ENCODE peak calls at places on chromosomes 3 and 15, in eight cellular contexts. One of them, this sample, is unnamed.
A peak's percentile ranks its signal among the peaks of the same experiment; 100 is the strongest.

GRCh38 chr3:59609967-59610366 is 560.1 kb upstream of the CFAP20DC start:
- DNase-seq in GM03348: peak; percentile 51
- DNase-seq in retina: peak; percentile 67
- DNase-seq in activated T-cell treated with anti-CD3 and anti-CD28 coated beads for 1 hour: no peak
- DNase-seq in activated naive CD8-positive, alpha-beta T cell treated with anti-CD3 and anti-CD28 coated beads, Interleukin-2, amount 50 U/mL, for 24 hours: no peak
- DNase-seq in T-cell: no peak
- DNase-seq in BJ: no peak
- DNase-seq in mucosa of descending colon: peak; percentile 23
- DNase-seq in this sample: no peak

GRCh38 chr3:139173372-139174108 is 128.8 kb upstream of the PRR23C start:
- DNase-seq in mucosa of descending colon: peak; percentile 51
- DNase-seq in GM03348: peak; percentile 43
- DNase-seq in activated naive CD8-positive, alpha-beta T cell treated with anti-CD3 and anti-CD28 coated beads, Interleukin-2, amount 50 U/mL, for 24 hours: no peak
- DNase-seq in BJ: no peak
- DNase-seq in activated T-cell treated with anti-CD3 and anti-CD28 coated beads for 1 hour: no peak
- DNase-seq in retina: no peak
- DNase-seq in T-cell: no peak
- DNase-seq in this sample: peak; percentile 31

GRCh38 chr15:70260580-70260979 is 162.9 kb upstream of the TLE3 start:
- DNase-seq in mucosa of descending colon: no peak
- DNase-seq in activated naive CD8-positive, alpha-beta T cell treated with anti-CD3 and anti-CD28 coated beads, Interleukin-2, amount 50 U/mL, for 24 hours: no peak
- DNase-seq in GM03348: no peak
- DNase-seq in activated T-cell treated with anti-CD3 and anti-CD28 coated beads for 1 hour: no peak
- DNase-seq in BJ: no peak
- DNase-seq in retina: no peak
- DNase-seq in T-cell: no peak
- DNase-seq in this sample: no peak

GRCh38 chr3:46442591-46443530 is 21.8 kb downstream of the LTF start:
- DNase-seq in mucosa of descending colon: peak; percentile 59
- DNase-seq in BJ: no peak
- DNase-seq in activated naive CD8-positive, alpha-beta T cell treated with anti-CD3 and anti-CD28 coated beads, Interleukin-2, amount 50 U/mL, for 24 hours: peak; percentile 22
- DNase-seq in GM03348: peak; percentile 57
- DNase-seq in activated T-cell treated with anti-CD3 and anti-CD28 coated beads for 1 hour: no peak
- DNase-seq in retina: no peak
- DNase-seq in T-cell: no peak
- DNase-seq in this sample: peak; percentile 5

GRCh38 chr15:66001042-66001441 is 131.8 kb downstream of the RAB11A start:
- DNase-seq in GM03348: no peak
- DNase-seq in retina: no peak
- DNase-seq in T-cell: no peak
- DNase-seq in activated T-cell treated with anti-CD3 and anti-CD28 coated beads for 1 hour: no peak
- DNase-seq in BJ: no peak
- DNase-seq in activated naive CD8-positive, alpha-beta T cell treated with anti-CD3 and anti-CD28 coated beads, Interleukin-2, amount 50 U/mL, for 24 hours: no peak
- DNase-seq in mucosa of descending colon: no peak
- DNase-seq in this sample: no peak

GRCh38 chr3:135125171-135125801 is 330.2 kb downstream of the EPHB1 start:
- DNase-seq in activated T-cell treated with anti-CD3 and anti-CD28 coated beads for 1 hour: no peak
- DNase-seq in retina: no peak
- DNase-seq in BJ: no peak
- DNase-seq in T-cell: no peak
- DNase-seq in mucosa of descending colon: peak; percentile 48
- DNase-seq in activated naive CD8-positive, alpha-beta T cell treated with anti-CD3 and anti-CD28 coated beads, Interleukin-2, amount 50 U/mL, for 24 hours: no peak
- DNase-seq in GM03348: peak; percentile 70
- DNase-seq in this sample: no peak

GRCh38 chr15:55033574-55033973 is 163.2 kb downstream of the RSL24D1 start:
- DNase-seq in T-cell: no peak
- DNase-seq in GM03348: no peak
- DNase-seq in retina: no peak
- DNase-seq in BJ: no peak
- DNase-seq in activated naive CD8-positive, alpha-beta T cell treated with anti-CD3 and anti-CD28 coated beads, Interleukin-2, amount 50 U/mL, for 24 hours: no peak
- DNase-seq in activated T-cell treated with anti-CD3 and anti-CD28 coated beads for 1 hour: no peak
- DNase-seq in mucosa of descending colon: no peak
- DNase-seq in this sample: no peak

GRCh38 chr3:16290827-16291196 is 25.8 kb downstream of the OXNAD1 start:
- DNase-seq in activated T-cell treated with anti-CD3 and anti-CD28 coated beads for 1 hour: no peak
- DNase-seq in T-cell: no peak
- DNase-seq in retina: no peak
- DNase-seq in GM03348: peak; percentile 37
- DNase-seq in mucosa of descending colon: no peak
- DNase-seq in activated naive CD8-positive, alpha-beta T cell treated with anti-CD3 and anti-CD28 coated beads, Interleukin-2, amount 50 U/mL, for 24 hours: no peak
- DNase-seq in BJ: no peak
- DNase-seq in this sample: no peak

GRCh38 chr3:12758025-12758830 is 831 bp downstream of the TMEM40 start:
- DNase-seq in retina: no peak
- DNase-seq in GM03348: peak; percentile 85
- DNase-seq in activated naive CD8-positive, alpha-beta T cell treated with anti-CD3 and anti-CD28 coated beads, Interleukin-2, amount 50 U/mL, for 24 hours: no peak
- DNase-seq in T-cell: no peak
- DNase-seq in mucosa of descending colon: peak; percentile 10
- DNase-seq in activated T-cell treated with anti-CD3 and anti-CD28 coated beads for 1 hour: no peak
- DNase-seq in BJ: peak; percentile 26
- DNase-seq in this sample: peak; percentile 42

GRCh38 chr3:149783576-149783975 is 8.8 kb downstream of the ANKUB1 start:
- DNase-seq in activated T-cell treated with anti-CD3 and anti-CD28 coated beads for 1 hour: no peak
- DNase-seq in T-cell: no peak
- DNase-seq in GM03348: peak; percentile 76
- DNase-seq in mucosa of descending colon: no peak
- DNase-seq in retina: no peak
- DNase-seq in activated naive CD8-positive, alpha-beta T cell treated with anti-CD3 and anti-CD28 coated beads, Interleukin-2, amount 50 U/mL, for 24 hours: no peak
- DNase-seq in BJ: no peak
- DNase-seq in this sample: no peak

GRCh38 chr3:19931767-19932188 is 2.2 kb downstream of the EFHB start:
- DNase-seq in BJ: no peak
- DNase-seq in mucosa of descending colon: no peak
- DNase-seq in retina: no peak
- DNase-seq in activated naive CD8-positive, alpha-beta T cell treated with anti-CD3 and anti-CD28 coated beads, Interleukin-2, amount 50 U/mL, for 24 hours: no peak
- DNase-seq in T-cell: no peak
- DNase-seq in activated T-cell treated with anti-CD3 and anti-CD28 coated beads for 1 hour: no peak
- DNase-seq in GM03348: no peak
- DNase-seq in this sample: no peak

GRCh38 chr3:152595975-152596832 is 238.7 kb upstream of the P2RY1 start:
- DNase-seq in retina: no peak
- DNase-seq in activated naive CD8-positive, alpha-beta T cell treated with anti-CD3 and anti-CD28 coated beads, Interleukin-2, amount 50 U/mL, for 24 hours: no peak
- DNase-seq in mucosa of descending colon: peak; percentile 79
- DNase-seq in GM03348: peak; percentile 75
- DNase-seq in activated T-cell treated with anti-CD3 and anti-CD28 coated beads for 1 hour: no peak
- DNase-seq in BJ: peak; percentile 6
- DNase-seq in T-cell: no peak
- DNase-seq in this sample: peak; percentile 65

GRCh38 chr3:171018151-171018935 is 8.2 kb downstream of the SLC2A2 start:
- DNase-seq in activated naive CD8-positive, alpha-beta T cell treated with anti-CD3 and anti-CD28 coated beads, Interleukin-2, amount 50 U/mL, for 24 hours: no peak
- DNase-seq in GM03348: no peak
- DNase-seq in T-cell: no peak
- DNase-seq in activated T-cell treated with anti-CD3 and anti-CD28 coated beads for 1 hour: no peak
- DNase-seq in mucosa of descending colon: no peak
- DNase-seq in retina: no peak
- DNase-seq in BJ: no peak
- DNase-seq in this sample: no peak

GRCh38 chr3:52493232-52494017 is 1.7 kb upstream of the STAB1 start:
- DNase-seq in BJ: no peak
- DNase-seq in activated T-cell treated with anti-CD3 and anti-CD28 coated beads for 1 hour: no peak
- DNase-seq in retina: no peak
- DNase-seq in GM03348: no peak
- DNase-seq in mucosa of descending colon: no peak
- DNase-seq in T-cell: no peak
- DNase-seq in activated naive CD8-positive, alpha-beta T cell treated with anti-CD3 and anti-CD28 coated beads, Interleukin-2, amount 50 U/mL, for 24 hours: no peak
- DNase-seq in this sample: no peak

GRCh38 chr3:123285066-123285465 is 83.3 kb downstream of the SEC22A start:
- DNase-seq in activated T-cell treated with anti-CD3 and anti-CD28 coated beads for 1 hour: no peak
- DNase-seq in BJ: no peak
- DNase-seq in mucosa of descending colon: no peak
- DNase-seq in T-cell: no peak
- DNase-seq in activated naive CD8-positive, alpha-beta T cell treated with anti-CD3 and anti-CD28 coated beads, Interleukin-2, amount 50 U/mL, for 24 hours: no peak
- DNase-seq in retina: no peak
- DNase-seq in GM03348: no peak
- DNase-seq in this sample: no peak

GRCh38 chr3:50525191-50525590 is 21.8 kb upstream of the CACNA2D2 start:
- DNase-seq in GM03348: no peak
- DNase-seq in mucosa of descending colon: no peak
- DNase-seq in T-cell: no peak
- DNase-seq in activated T-cell treated with anti-CD3 and anti-CD28 coated beads for 1 hour: no peak
- DNase-seq in activated naive CD8-positive, alpha-beta T cell treated with anti-CD3 and anti-CD28 coated beads, Interleukin-2, amount 50 U/mL, for 24 hours: no peak
- DNase-seq in retina: no peak
- DNase-seq in BJ: no peak
- DNase-seq in this sample: no peak

GRCh38 chr3:155026999-155027591 is 53.0 kb upstream of the MME start:
- DNase-seq in activated T-cell treated with anti-CD3 and anti-CD28 coated beads for 1 hour: no peak
- DNase-seq in T-cell: no peak
- DNase-seq in BJ: no peak
- DNase-seq in GM03348: peak; percentile 54
- DNase-seq in mucosa of descending colon: peak; percentile 17
- DNase-seq in retina: peak; percentile 39
- DNase-seq in activated naive CD8-positive, alpha-beta T cell treated with anti-CD3 and anti-CD28 coated beads, Interleukin-2, amount 50 U/mL, for 24 hours: no peak
- DNase-seq in this sample: peak; percentile 74

GRCh38 chr3:28901029-28901428 is 379.8 kb upstream of the RBMS3 start:
- DNase-seq in activated T-cell treated with anti-CD3 and anti-CD28 coated beads for 1 hour: no peak
- DNase-seq in GM03348: peak; percentile 19
- DNase-seq in retina: no peak
- DNase-seq in T-cell: no peak
- DNase-seq in mucosa of descending colon: no peak
- DNase-seq in activated naive CD8-positive, alpha-beta T cell treated with anti-CD3 and anti-CD28 coated beads, Interleukin-2, amount 50 U/mL, for 24 hours: no peak
- DNase-seq in BJ: no peak
- DNase-seq in this sample: peak; percentile 46

GRCh38 chr15:43249699-43250203 is 17.0 kb downstream of the TGM5 start:
- DNase-seq in mucosa of descending colon: no peak
- DNase-seq in T-cell: no peak
- DNase-seq in activated T-cell treated with anti-CD3 and anti-CD28 coated beads for 1 hour: no peak
- DNase-seq in activated naive CD8-positive, alpha-beta T cell treated with anti-CD3 and anti-CD28 coated beads, Interleukin-2, amount 50 U/mL, for 24 hours: peak; percentile 48
- DNase-seq in retina: no peak
- DNase-seq in GM03348: peak; percentile 78
- DNase-seq in BJ: peak; percentile 35
- DNase-seq in this sample: no peak

GRCh38 chr3:123739754-123740153 is 144.4 kb downstream of the MYLK start:
- DNase-seq in BJ: peak; percentile 45
- DNase-seq in retina: no peak
- DNase-seq in mucosa of descending colon: peak; percentile 46
- DNase-seq in activated naive CD8-positive, alpha-beta T cell treated with anti-CD3 and anti-CD28 coated beads, Interleukin-2, amount 50 U/mL, for 24 hours: no peak
- DNase-seq in T-cell: no peak
- DNase-seq in activated T-cell treated with anti-CD3 and anti-CD28 coated beads for 1 hour: no peak
- DNase-seq in GM03348: no peak
- DNase-seq in this sample: no peak

GRCh38 chr3:32819086-32819450 is 1.3 kb downstream of the TRIM71 start:
- DNase-seq in T-cell: no peak
- DNase-seq in mucosa of descending colon: no peak
- DNase-seq in activated naive CD8-positive, alpha-beta T cell treated with anti-CD3 and anti-CD28 coated beads, Interleukin-2, amount 50 U/mL, for 24 hours: no peak
- DNase-seq in activated T-cell treated with anti-CD3 and anti-CD28 coated beads for 1 hour: no peak
- DNase-seq in GM03348: no peak
- DNase-seq in retina: peak; percentile 77
- DNase-seq in BJ: no peak
- DNase-seq in this sample: no peak

GRCh38 chr3:13598926-13599886 is 50.3 kb downstream of the FBLN2 start:
- DNase-seq in activated naive CD8-positive, alpha-beta T cell treated with anti-CD3 and anti-CD28 coated beads, Interleukin-2, amount 50 U/mL, for 24 hours: no peak
- DNase-seq in retina: no peak
- DNase-seq in BJ: no peak
- DNase-seq in activated T-cell treated with anti-CD3 and anti-CD28 coated beads for 1 hour: no peak
- DNase-seq in T-cell: no peak
- DNase-seq in GM03348: peak; percentile 65
- DNase-seq in mucosa of descending colon: no peak
- DNase-seq in this sample: no peak

GRCh38 chr3:88767746-88768145 is 339.7 kb upstream of the EPHA3 start:
- DNase-seq in BJ: no peak
- DNase-seq in GM03348: peak; percentile 8
- DNase-seq in mucosa of descending colon: no peak
- DNase-seq in T-cell: no peak
- DNase-seq in retina: no peak
- DNase-seq in activated T-cell treated with anti-CD3 and anti-CD28 coated beads for 1 hour: no peak
- DNase-seq in activated naive CD8-positive, alpha-beta T cell treated with anti-CD3 and anti-CD28 coated beads, Interleukin-2, amount 50 U/mL, for 24 hours: no peak
- DNase-seq in this sample: no peak

GRCh38 chr15:42608110-42608531 is 32.7 kb downstream of the STARD9 start:
- DNase-seq in BJ: no peak
- DNase-seq in GM03348: peak; percentile 27
- DNase-seq in T-cell: peak; percentile 11
- DNase-seq in mucosa of descending colon: no peak
- DNase-seq in retina: no peak
- DNase-seq in activated T-cell treated with anti-CD3 and anti-CD28 coated beads for 1 hour: peak; percentile 11
- DNase-seq in activated naive CD8-positive, alpha-beta T cell treated with anti-CD3 and anti-CD28 coated beads, Interleukin-2, amount 50 U/mL, for 24 hours: peak; percentile 60
- DNase-seq in this sample: no peak

GRCh38 chr15:89436560-89437311 is 59.6 kb downstream of the RHCG start:
- DNase-seq in mucosa of descending colon: no peak
- DNase-seq in activated naive CD8-positive, alpha-beta T cell treated with anti-CD3 and anti-CD28 coated beads, Interleukin-2, amount 50 U/mL, for 24 hours: no peak
- DNase-seq in T-cell: no peak
- DNase-seq in GM03348: no peak
- DNase-seq in retina: no peak
- DNase-seq in activated T-cell treated with anti-CD3 and anti-CD28 coated beads for 1 hour: no peak
- DNase-seq in BJ: no peak
- DNase-seq in this sample: no peak

GRCh38 chr3:30350901-30351300 is 255.5 kb upstream of the TGFBR2 start:
- DNase-seq in BJ: no peak
- DNase-seq in T-cell: no peak
- DNase-seq in GM03348: no peak
- DNase-seq in activated T-cell treated with anti-CD3 and anti-CD28 coated beads for 1 hour: no peak
- DNase-seq in activated naive CD8-positive, alpha-beta T cell treated with anti-CD3 and anti-CD28 coated beads, Interleukin-2, amount 50 U/mL, for 24 hours: no peak
- DNase-seq in retina: no peak
- DNase-seq in mucosa of descending colon: no peak
- DNase-seq in this sample: no peak

GRCh38 chr3:124878561-124879394 is 8.4 kb downstream of the ITGB5 start:
- DNase-seq in activated T-cell treated with anti-CD3 and anti-CD28 coated beads for 1 hour: no peak
- DNase-seq in T-cell: no peak
- DNase-seq in BJ: peak; percentile 90
- DNase-seq in activated naive CD8-positive, alpha-beta T cell treated with anti-CD3 and anti-CD28 coated beads, Interleukin-2, amount 50 U/mL, for 24 hours: no peak
- DNase-seq in GM03348: peak; percentile 86
- DNase-seq in retina: no peak
- DNase-seq in mucosa of descending colon: peak; percentile 28
- DNase-seq in this sample: peak; percentile 78

GRCh38 chr3:50230106-50230832 is 5.7 kb upstream of the GNAI2 start:
- DNase-seq in retina: no peak
- DNase-seq in mucosa of descending colon: no peak
- DNase-seq in T-cell: no peak
- DNase-seq in activated T-cell treated with anti-CD3 and anti-CD28 coated beads for 1 hour: no peak
- DNase-seq in GM03348: no peak
- DNase-seq in activated naive CD8-positive, alpha-beta T cell treated with anti-CD3 and anti-CD28 coated beads, Interleukin-2, amount 50 U/mL, for 24 hours: no peak
- DNase-seq in BJ: no peak
- DNase-seq in this sample: no peak

GRCh38 chr3:171801738-171802600 is 8.3 kb downstream of the PLD1 start:
- DNase-seq in T-cell: no peak
- DNase-seq in BJ: peak; percentile 92
- DNase-seq in GM03348: peak; percentile 46
- DNase-seq in activated T-cell treated with anti-CD3 and anti-CD28 coated beads for 1 hour: no peak
- DNase-seq in activated naive CD8-positive, alpha-beta T cell treated with anti-CD3 and anti-CD28 coated beads, Interleukin-2, amount 50 U/mL, for 24 hours: no peak
- DNase-seq in mucosa of descending colon: no peak
- DNase-seq in retina: no peak
- DNase-seq in this sample: peak; percentile 56

GRCh38 chr15:62059108-62059817 is 984 bp downstream of the VPS13C start:
- DNase-seq in BJ: no peak
- DNase-seq in T-cell: no peak
- DNase-seq in mucosa of descending colon: no peak
- DNase-seq in retina: no peak
- DNase-seq in GM03348: no peak
- DNase-seq in activated T-cell treated with anti-CD3 and anti-CD28 coated beads for 1 hour: no peak
- DNase-seq in activated naive CD8-positive, alpha-beta T cell treated with anti-CD3 and anti-CD28 coated beads, Interleukin-2, amount 50 U/mL, for 24 hours: no peak
- DNase-seq in this sample: no peak

GRCh38 chr3:156483426-156483825 is 71.5 kb downstream of the SSR3 start:
- DNase-seq in mucosa of descending colon: peak; percentile 16
- DNase-seq in GM03348: peak; percentile 44
- DNase-seq in BJ: peak; percentile 77
- DNase-seq in T-cell: no peak
- DNase-seq in activated T-cell treated with anti-CD3 and anti-CD28 coated beads for 1 hour: no peak
- DNase-seq in retina: no peak
- DNase-seq in activated naive CD8-positive, alpha-beta T cell treated with anti-CD3 and anti-CD28 coated beads, Interleukin-2, amount 50 U/mL, for 24 hours: no peak
- DNase-seq in this sample: peak; percentile 60

GRCh38 chr15:78155355-78155939 is 6.3 kb downstream of the IDH3A start:
- DNase-seq in T-cell: no peak
- DNase-seq in BJ: no peak
- DNase-seq in activated naive CD8-positive, alpha-beta T cell treated with anti-CD3 and anti-CD28 coated beads, Interleukin-2, amount 50 U/mL, for 24 hours: no peak
- DNase-seq in GM03348: no peak
- DNase-seq in mucosa of descending colon: no peak
- DNase-seq in activated T-cell treated with anti-CD3 and anti-CD28 coated beads for 1 hour: no peak
- DNase-seq in retina: no peak
- DNase-seq in this sample: no peak

GRCh38 chr3:10263549-10264363 is 15.5 kb downstream of the TATDN2 start:
- DNase-seq in activated T-cell treated with anti-CD3 and anti-CD28 coated beads for 1 hour: peak; percentile 54
- DNase-seq in mucosa of descending colon: peak; percentile 39
- DNase-seq in T-cell: peak; percentile 55
- DNase-seq in retina: peak; percentile 48
- DNase-seq in activated naive CD8-positive, alpha-beta T cell treated with anti-CD3 and anti-CD28 coated beads, Interleukin-2, amount 50 U/mL, for 24 hours: peak; percentile 76
- DNase-seq in BJ: no peak
- DNase-seq in GM03348: peak; percentile 81
- DNase-seq in this sample: peak; percentile 21

GRCh38 chr3:184696643-184697042 is 15.2 kb downstream of the MAGEF1 start:
- DNase-seq in BJ: no peak
- DNase-seq in GM03348: no peak
- DNase-seq in activated naive CD8-positive, alpha-beta T cell treated with anti-CD3 and anti-CD28 coated beads, Interleukin-2, amount 50 U/mL, for 24 hours: no peak
- DNase-seq in T-cell: no peak
- DNase-seq in mucosa of descending colon: no peak
- DNase-seq in retina: no peak
- DNase-seq in activated T-cell treated with anti-CD3 and anti-CD28 coated beads for 1 hour: no peak
- DNase-seq in this sample: no peak